ENCODE peak calls at places on chromosomes 6 and 20, in five cellular contexts. D is nephron progenitor cell, Z is ELR, U is kidney glomerular epithelial cell, J is psoas muscle. N is an unnamed sample.

GRCh38 chr6:170107606-170108222 is 183.2 kb downstream of the DLL1 start:
- DNase-seq in U (no peak), Z (no peak), D (no peak), J (no peak), N (no peak)

GRCh38 chr6:91653954-91654843 is 1067.3 kb upstream of the MAP3K7 start:
- DNase-seq in U (no peak), D (no peak), Z (no peak), J (no peak), N (no peak)

GRCh38 chr20:10843161-10843711 is 169.4 kb upstream of the JAG1 start:
- DNase-seq in D (no peak), U (no peak), J (no peak), Z (no peak), N (no peak)

GRCh38 chr6:87884203-87884602 is 163.4 kb upstream of the SPACA1 start:
- DNase-seq in U (no peak), Z (no peak), J (no peak), D (no peak), N (no peak)

GRCh38 chr6:169046483-169047192 is 207.0 kb downstream of the THBS2 start:
- DNase-seq in Z (peak), D (no peak), U (no peak), J (no peak), N (peak)

GRCh38 chr6:135488023-135488422 is 9.5 kb downstream of the AHI1 start:
- DNase-seq in Z (peak), U (peak), D (no peak), J (no peak), N (peak)

GRCh38 chr6:170056329-170056728 is 234.5 kb downstream of the DLL1 start:
- DNase-seq in J (no peak), U (no peak), Z (no peak), D (no peak), N (no peak)

GRCh38 chr6:105272783-105273182 is 93.0 kb upstream of the POPDC3 start:
- DNase-seq in U (no peak), D (peak), Z (peak), J (peak), N (no peak)

GRCh38 chr6:74289881-74290280 is 593.9 kb downstream of the CD109 start:
- DNase-seq in U (no peak), J (no peak), D (no peak), Z (no peak), N (peak)

GRCh38 chr6:106256201-106256968 is 69.2 kb downstream of the ATG5 start:
- DNase-seq in J (no peak), U (peak), Z (peak), D (no peak), N (peak)

GRCh38 chr6:107679457-107679856 is 144.7 kb downstream of the SCML4 start:
- DNase-seq in U (no peak), J (no peak), Z (peak), D (peak), N (no peak)

GRCh38 chr6:29131691-29132090 is 23.8 kb downstream of the OR2J3 start:
- DNase-seq in U (no peak), D (no peak), J (no peak), Z (peak), N (no peak)

GRCh38 chr6:111952326-111952725 is 79.1 kb upstream of the FYN start:
- DNase-seq in Z (no peak), U (no peak), D (peak), J (no peak), N (no peak)

GRCh38 chr6:16238057-16238657 is at the start of gene GMPR:
- DNase-seq in D (peak), Z (peak), J (peak), U (peak), N (no peak)

GRCh38 chr6:151702851-151703629 is 104.4 kb upstream of the ESR1 start:
- DNase-seq in J (no peak), D (no peak), U (no peak), Z (no peak), N (no peak)

GRCh38 chr6:132218063-132218696 is 183.1 kb downstream of the MOXD1 start:
- DNase-seq in U (peak), J (no peak), Z (peak), D (no peak), N (no peak)

GRCh38 chr20:36355469-36356171 is 49.5 kb downstream of the DLGAP4 start:
- DNase-seq in J (no peak), U (no peak), D (no peak), Z (peak), N (no peak)

GRCh38 chr6:31945507-31946369 is at the start of gene CFB:
- DNase-seq in D (no peak), U (peak), J (peak), Z (peak), N (peak)

GRCh38 chr6:41464481-41464880 is 81.7 kb upstream of the FOXP4 start:
- DNase-seq in D (no peak), J (no peak), Z (peak), U (peak), N (peak)

GRCh38 chr6:53461682-53462081 is 83.2 kb downstream of the GCLC start:
- DNase-seq in U (no peak), D (no peak), Z (no peak), J (no peak), N (no peak)

GRCh38 chr20:18524646-18525045 is 16.9 kb downstream of the SEC23B start:
- DNase-seq in J (no peak), U (no peak), D (no peak), Z (peak), N (peak)

GRCh38 chr20:18676366-18676765 is 88.5 kb downstream of the DTD1 start:
- DNase-seq in J (no peak), D (no peak), Z (no peak), U (no peak), N (no peak)

GRCh38 chr20:33051333-33051732 is 2.4 kb upstream of the BPIFB3 start:
- DNase-seq in D (no peak), Z (no peak), U (no peak), J (no peak), N (no peak)

GRCh38 chr6:74597266-74597665 is 608.6 kb downstream of the COL12A1 start:
- DNase-seq in D (no peak), J (no peak), U (no peak), Z (peak), N (no peak)

GRCh38 chr6:136611133-136611532 is 60.9 kb upstream of the MAP7 start:
- DNase-seq in J (no peak), D (no peak), Z (no peak), U (no peak), N (no peak)

GRCh38 chr6:3769610-3770009 is 18.1 kb upstream of the PXDC1 start:
- DNase-seq in D (no peak), U (no peak), J (no peak), Z (peak), N (no peak)

GRCh38 chr20:38730989-38731737 is 6.9 kb downstream of the SLC32A1 start:
- DNase-seq in Z (peak), J (peak), D (peak), U (peak), N (no peak)

GRCh38 chr20:63432577-63433061 is 39.8 kb downstream of the KCNQ2 start:
- DNase-seq in Z (peak), U (no peak), D (no peak), J (no peak), N (no peak)

GRCh38 chr6:142187209-142187608 is 40.1 kb downstream of the VTA1 start:
- DNase-seq in J (peak), D (no peak), U (no peak), Z (no peak), N (no peak)

GRCh38 chr20:50996901-50997830 is 25.7 kb downstream of the KCNG1 start:
- DNase-seq in D (no peak), J (no peak), Z (peak), U (peak), N (no peak)